ENCODE peak calls at places on chromosome 17, in nine cellular contexts. B, K, L, F, G, A, I, C and X are unnamed samples.

GRCh38 chr17:39923836-39924690 is 3.3 kb downstream of the ORMDL3 start:
- DNase-seq in B (no peak), K (no peak), L (no peak), F (peak), G (no peak), A (no peak), I (no peak), C (no peak), X (no peak)

GRCh38 chr17:46266656-46267544 is 28.0 kb upstream of the LRRC37A start:
- DNase-seq in B (peak), K (peak), L (no peak), F (peak), G (peak), A (peak), I (peak), C (peak), X (peak)

GRCh38 chr17:52025231-52025630 is 133.3 kb downstream of the CA10 start:
- DNase-seq in B (peak), K (no peak), L (no peak), F (no peak), G (no peak), A (no peak), I (no peak), C (no peak), X (no peak)

GRCh38 chr17:29612404-29613370 is 10.0 kb downstream of the CORO6 start:
- DNase-seq in B (no peak), K (no peak), L (no peak), F (no peak), G (no peak), A (no peak), I (no peak), C (no peak), X (no peak)

GRCh38 chr17:79944821-79945391 is 90.8 kb downstream of the TBC1D16 start:
- DNase-seq in B (no peak), K (peak), L (no peak), F (no peak), G (no peak), A (no peak), I (no peak), C (peak), X (no peak)

GRCh38 chr17:66839616-66840015 is 4.7 kb downstream of the CACNG5 start:
- DNase-seq in B (no peak), K (no peak), L (no peak), F (no peak), G (no peak), A (no peak), I (no peak), C (no peak), X (no peak)

GRCh38 chr17:13995856-13996635 is 73.3 kb upstream of the COX10 start:
- DNase-seq in B (no peak), K (no peak), L (no peak), F (no peak), G (no peak), A (no peak), I (no peak), C (no peak), X (no peak)

GRCh38 chr17:6536053-6536452 is 20.3 kb downstream of the PITPNM3 start:
- DNase-seq in B (no peak), K (no peak), L (no peak), F (no peak), G (no peak), A (no peak), I (no peak), C (peak), X (no peak)

GRCh38 chr17:80751070-80751459 is 206.4 kb downstream of the RPTOR start:
- DNase-seq in B (no peak), K (peak), L (no peak), F (no peak), G (no peak), A (no peak), I (no peak), C (no peak), X (no peak)

GRCh38 chr17:4386406-4386805 is 19.9 kb upstream of the UBE2G1 start:
- DNase-seq in B (no peak), K (no peak), L (no peak), F (no peak), G (no peak), A (no peak), I (no peak), C (no peak), X (no peak)

GRCh38 chr17:48016112-48016511 is 21.5 kb downstream of the COPZ2 start:
- DNase-seq in B (no peak), K (no peak), L (no peak), F (no peak), G (no peak), A (no peak), I (peak), C (no peak), X (no peak)

GRCh38 chr17:338442-339192 is 14.0 kb downstream of the RPH3AL start:
- DNase-seq in B (no peak), K (no peak), L (no peak), F (no peak), G (no peak), A (peak), I (no peak), C (no peak), X (no peak)

GRCh38 chr17:65537343-65537844 is 24.1 kb downstream of the AXIN2 start:
- DNase-seq in B (no peak), K (no peak), L (no peak), F (no peak), G (no peak), A (no peak), I (no peak), C (no peak), X (no peak)

GRCh38 chr17:2064980-2065785 is 10.3 kb downstream of the HIC1 start:
- DNase-seq in B (no peak), K (peak), L (no peak), F (no peak), G (peak), A (no peak), I (no peak), C (no peak), X (peak)

GRCh38 chr17:6910987-6911603 is 79.6 kb upstream of the TEKT1 start:
- DNase-seq in B (peak), K (no peak), L (peak), F (no peak), G (no peak), A (peak), I (no peak), C (no peak), X (peak)

GRCh38 chr17:73902416-73903181 is 258.4 kb upstream of the SDK2 start:
- DNase-seq in B (no peak), K (no peak), L (no peak), F (no peak), G (peak), A (peak), I (no peak), C (no peak), X (peak)

GRCh38 chr17:31581022-31581483 is 189.6 kb downstream of the RAB11FIP4 start:
- DNase-seq in B (peak), K (no peak), L (no peak), F (peak), G (peak), A (no peak), I (peak), C (peak), X (no peak)

GRCh38 chr17:27577124-27577761 is 53.7 kb upstream of the LGALS9 start:
- DNase-seq in B (no peak), K (no peak), L (no peak), F (no peak), G (no peak), A (no peak), I (no peak), C (no peak), X (no peak)

GRCh38 chr17:32266389-32267269 is 997 bp downstream of the RHBDL3 start:
- DNase-seq in B (no peak), K (peak), L (no peak), F (peak), G (peak), A (no peak), I (no peak), C (no peak), X (no peak)

GRCh38 chr17:64603987-64604386 is 58.1 kb downstream of the SMURF2 start:
- DNase-seq in B (no peak), K (no peak), L (no peak), F (no peak), G (no peak), A (no peak), I (no peak), C (no peak), X (no peak)

GRCh38 chr17:75241996-75242460 is 19.4 kb downstream of the GGA3 start:
- DNase-seq in B (peak), K (peak), L (no peak), F (no peak), G (no peak), A (no peak), I (no peak), C (no peak), X (no peak)